ENCODE peak calls at places on chromosomes 1 and 21, in seven cellular contexts. E is cardiac fibroblast, C is choroid plexus epithelial cell, N is dermis blood vessel endothelial cell, O is H54, Y is right cardiac atrium, V is Caki2. A is an unnamed sample.

GRCh38 chr1:207174913-207175312 is 70.9 kb downstream of the C4BPA start:
- DNase-seq in C (no peak), O (no peak), E (no peak), N (no peak), V (no peak), Y (no peak), A (no peak)

GRCh38 chr1:208243522-208243850 is 698 bp downstream of the PLXNA2 start:
- DNase-seq in N (no peak), V (peak), Y (peak), C (no peak), E (no peak), O (no peak), A (no peak)

GRCh38 chr21:27674037-27674436 is 707.1 kb upstream of the ADAMTS5 start:
- DNase-seq in Y (no peak), E (peak), C (peak), O (no peak), N (no peak), V (no peak), A (no peak)

GRCh38 chr1:26991310-26992116 is 2.0 kb upstream of the TRNP1 start:
- DNase-seq in N (peak), E (no peak), C (no peak), V (peak), O (no peak), Y (peak), A (no peak)

GRCh38 chr1:217981430-217981829 is 303.7 kb upstream of the RRP15 start:
- DNase-seq in C (no peak), N (no peak), Y (no peak), V (no peak), O (no peak), E (no peak), A (no peak)

GRCh38 chr1:234589064-234589765 is 20.8 kb downstream of the IRF2BP2 start:
- DNase-seq in E (peak), N (no peak), O (no peak), Y (no peak), V (no peak), C (no peak), A (no peak)

GRCh38 chr1:207309775-207310273 is 11.7 kb upstream of the CD55 start:
- DNase-seq in Y (no peak), E (peak), O (peak), V (peak), C (peak), N (peak), A (peak)

GRCh38 chr1:13760921-13761320 is 60.9 kb downstream of the PRDM2 start:
- DNase-seq in E (no peak), V (no peak), N (no peak), O (no peak), C (no peak), Y (no peak), A (no peak)

GRCh38 chr1:192951961-192952460 is 107.1 kb downstream of the UCHL5 start:
- DNase-seq in C (peak), E (peak), V (peak), Y (no peak), N (peak), O (peak), A (no peak)

GRCh38 chr1:94105957-94106529 is 14.9 kb downstream of the ABCA4 start:
- DNase-seq in E (no peak), N (peak), Y (no peak), V (no peak), C (peak), O (no peak), A (no peak)

GRCh38 chr1:170707959-170708666 is 44.2 kb downstream of the PRRX1 start:
- DNase-seq in N (peak), O (peak), Y (no peak), C (peak), E (peak), V (peak), A (peak)

GRCh38 chr1:94237291-94238226 is at the start of gene ARHGAP29:
- DNase-seq in Y (peak), C (peak), N (peak), V (peak), E (peak), O (peak), A (peak)

GRCh38 chr1:226983998-226984364 is 43.9 kb downstream of the COQ8A start:
- DNase-seq in V (no peak), N (no peak), E (no peak), O (no peak), Y (peak), C (no peak), A (no peak)

GRCh38 chr1:187157115-187157514 is 328.4 kb downstream of the PLA2G4A start:
- DNase-seq in C (peak), V (no peak), N (no peak), E (no peak), Y (no peak), O (no peak), A (no peak)

GRCh38 chr1:119784127-119784781 is 15.5 kb upstream of the HMGCS2 start:
- DNase-seq in V (no peak), O (no peak), Y (peak), N (no peak), E (peak), C (no peak), A (no peak)

GRCh38 chr1:30323352-30323751 is 400.0 kb downstream of the MATN1 start:
- DNase-seq in E (no peak), O (no peak), V (no peak), C (no peak), N (no peak), Y (no peak), A (no peak)

GRCh38 chr1:30048905-30049304 is 674.5 kb downstream of the MATN1 start:
- DNase-seq in N (no peak), E (no peak), V (no peak), C (no peak), O (no peak), Y (no peak), A (no peak)

GRCh38 chr21:44295646-44296045 is 4.2 kb upstream of the PFKL start:
- DNase-seq in V (no peak), O (no peak), N (no peak), E (no peak), Y (peak), C (no peak), A (no peak)

GRCh38 chr1:201269241-201269640 is 14.1 kb upstream of the PKP1 start:
- DNase-seq in O (no peak), E (no peak), V (no peak), Y (no peak), N (no peak), C (no peak), A (no peak)

GRCh38 chr1:66330711-66331110 is 203.2 kb upstream of the SGIP1 start:
- DNase-seq in N (no peak), C (peak), V (no peak), O (no peak), Y (no peak), E (peak), A (no peak)

GRCh38 chr1:186783193-186783592 is 45.6 kb upstream of the PLA2G4A start:
- DNase-seq in Y (no peak), C (peak), V (no peak), O (no peak), N (no peak), E (no peak), A (no peak)

GRCh38 chr1:160876311-160876710 is 8.7 kb downstream of the ITLN1 start:
- DNase-seq in V (no peak), C (no peak), Y (no peak), E (peak), O (no peak), N (no peak), A (no peak)

GRCh38 chr1:157798211-157798610 is 21.3 kb upstream of the FCRL2 start:
- DNase-seq in Y (no peak), C (no peak), E (no peak), N (no peak), V (no peak), O (peak), A (no peak)

GRCh38 chr1:54221867-54222484 is 22.0 kb downstream of the MRPL37 start:
- DNase-seq in Y (no peak), O (no peak), C (no peak), N (no peak), V (no peak), E (no peak), A (no peak)

GRCh38 chr1:109134423-109134822 is 20.5 kb downstream of the ELAPOR1 start:
- DNase-seq in C (no peak), V (no peak), N (no peak), Y (no peak), E (no peak), O (no peak), A (no peak)

GRCh38 chr1:5297199-5297877 is 642.9 kb downstream of the AJAP1 start:
- DNase-seq in N (no peak), Y (no peak), C (no peak), O (no peak), E (no peak), V (no peak), A (no peak)

GRCh38 chr1:180273066-180273465 is 43.0 kb downstream of the LHX4 start:
- DNase-seq in O (no peak), C (no peak), Y (no peak), V (no peak), E (no peak), N (no peak), A (no peak)

GRCh38 chr1:64823691-64824476 is 79.0 kb downstream of the RAVER2 start:
- DNase-seq in C (peak), O (peak), Y (peak), V (no peak), E (peak), N (peak), A (peak)

GRCh38 chr1:221832151-221832550 is 90.3 kb upstream of the DUSP10 start:
- DNase-seq in E (no peak), O (no peak), Y (no peak), N (peak), C (no peak), V (no peak), A (no peak)

GRCh38 chr21:45862544-45863207 is 118.9 kb upstream of the COL6A1 start:
- DNase-seq in C (no peak), N (no peak), E (no peak), O (no peak), V (no peak), Y (no peak), A (no peak)

GRCh38 chr1:56820755-56821461 is 1.7 kb upstream of the FYB2 start:
- DNase-seq in O (peak), E (peak), V (peak), N (peak), C (peak), Y (peak), A (peak)

A was measured in HCT116.